ENCODE peak calls at places on chromosomes 4 and X, in four cellular contexts. H is ELF-1, L is type B pancreatic cell, W is adipocyte. S is an unnamed sample.

GRCh38 chr4:170464614-170465197 is 374.9 kb upstream of the AADAT start:
- DNase-seq in L (no peak), W (no peak), H (peak), S (no peak)

GRCh38 chr4:48478273-48478672 is 4.9 kb upstream of the SLC10A4 start:
- DNase-seq in W (no peak), H (no peak), L (no peak), S (no peak)

GRCh38 chr4:113503691-113504090 is 257.8 kb downstream of the CAMK2D start:
- DNase-seq in W (no peak), L (no peak), H (no peak), S (no peak)

GRCh38 chr4:42482516-42483327 is 85.4 kb downstream of the SHISA3 start:
- DNase-seq in L (no peak), H (no peak), W (no peak), S (no peak)

GRCh38 chrX:23766650-23767551 is 16.1 kb upstream of the SAT1 start:
- DNase-seq in W (no peak), H (peak), L (no peak), S (no peak)

GRCh38 chr4:27463816-27464215 is 603.2 kb downstream of the STIM2 start:
- DNase-seq in L (no peak), H (no peak), W (no peak), S (no peak)

GRCh38 chrX:22397566-22397965 is 124.9 kb downstream of the CBLL2 start:
- DNase-seq in H (no peak), W (no peak), L (no peak), S (no peak)

GRCh38 chr4:60746172-60746571 is 454.0 kb upstream of the ADGRL3 start:
- DNase-seq in L (no peak), W (no peak), H (no peak), S (no peak)